ENCODE peak calls at places on chromosomes 7 and 10, in four cellular contexts. One of them, this sample, is unnamed. For H3K4me1, the result is how much of the 10 kb centered on the place peaks cover.

GRCh38 chr10:1022413-1022812 is 3.2 kb downstream of the IDI2 start:
- DNase-seq in upper lobe of left lung: no peak
- DNase-seq in heart left ventricle: no peak
- DNase-seq in A549: no peak
- DNase-seq in this sample: no peak

GRCh38 chr7:18508441-18509427 is 13.2 kb downstream of the HDAC9 start:
- DNase-seq in upper lobe of left lung: peak
- DNase-seq in heart left ventricle: no peak
- DNase-seq in A549: peak
- DNase-seq in this sample: no peak

GRCh38 chr10:132355754-132356153 is 23.8 kb downstream of the LRRC27 start:
- DNase-seq in heart left ventricle: no peak
- DNase-seq in A549: no peak
- DNase-seq in upper lobe of left lung: peak
- DNase-seq in this sample: peak

GRCh38 chr10:73968101-73968515 is 29.8 kb upstream of the VCL start:
- DNase-seq in heart left ventricle: no peak
- DNase-seq in upper lobe of left lung: no peak
- DNase-seq in A549: no peak
- DNase-seq in this sample: no peak

GRCh38 chr10:116278832-116279231 is 5.8 kb upstream of the GFRA1 start:
- DNase-seq in A549: no peak
- DNase-seq in upper lobe of left lung: no peak
- DNase-seq in heart left ventricle: no peak
- DNase-seq in this sample: no peak

GRCh38 chr7:66604198-66604597 is 24.5 kb upstream of the KCTD7 start:
- DNase-seq in heart left ventricle: no peak
- DNase-seq in A549: no peak
- DNase-seq in upper lobe of left lung: no peak
- DNase-seq in this sample: no peak

GRCh38 chr7:130941322-130942210 is 207.6 kb upstream of the KLF14 start:
- DNase-seq in upper lobe of left lung: peak
- DNase-seq in heart left ventricle: peak
- DNase-seq in A549: peak
- DNase-seq in this sample: peak

GRCh38 chr7:140062118-140062527 is 628 bp downstream of the PARP12 start:
- DNase-seq in upper lobe of left lung: peak
- DNase-seq in heart left ventricle: no peak
- DNase-seq in A549: no peak
- DNase-seq in this sample: no peak

GRCh38 chr10:3827266-3827665 is 42.3 kb upstream of the KLF6 start:
- DNase-seq in heart left ventricle: no peak
- DNase-seq in A549: no peak
- DNase-seq in upper lobe of left lung: no peak
- DNase-seq in this sample: no peak

GRCh38 chr10:132641401-132641800 is 103.8 kb downstream of the INPP5A start:
- DNase-seq in A549: no peak
- DNase-seq in heart left ventricle: no peak
- DNase-seq in upper lobe of left lung: no peak
- DNase-seq in this sample: peak

GRCh38 chr10:92894081-92894480 is 45.8 kb downstream of the EXOC6 start:
- DNase-seq in A549: no peak
- DNase-seq in heart left ventricle: no peak
- DNase-seq in upper lobe of left lung: no peak
- DNase-seq in this sample: no peak

GRCh38 chr10:61592581-61592980 is 70.1 kb upstream of the CABCOCO1 start:
- DNase-seq in heart left ventricle: no peak
- DNase-seq in A549: peak
- DNase-seq in upper lobe of left lung: peak
- DNase-seq in this sample: no peak

GRCh38 chr7:145692237-145692950 is 424.2 kb upstream of the CNTNAP2 start:
- DNase-seq in upper lobe of left lung: no peak
- DNase-seq in heart left ventricle: no peak
- DNase-seq in A549: no peak
- DNase-seq in this sample: no peak

GRCh38 chr7:140609646-140610045 is 31.0 kb downstream of the DENND2A start:
- DNase-seq in A549: no peak
- DNase-seq in upper lobe of left lung: no peak
- DNase-seq in heart left ventricle: no peak
- DNase-seq in this sample: no peak

GRCh38 chr7:139471740-139472353 is 11.6 kb downstream of the KLRG2 start:
- DNase-seq in A549: peak
- DNase-seq in heart left ventricle: no peak
- DNase-seq in upper lobe of left lung: no peak
- DNase-seq in this sample: no peak

GRCh38 chr10:115606081-115606480 is 512.9 kb downstream of the ATRNL1 start:
- DNase-seq in upper lobe of left lung: no peak
- DNase-seq in heart left ventricle: no peak
- DNase-seq in A549: no peak
- DNase-seq in this sample: no peak

GRCh38 chr10:1180836-1181235 is 124.7 kb downstream of the WDR37 start:
- DNase-seq in heart left ventricle: peak
- DNase-seq in upper lobe of left lung: no peak
- DNase-seq in A549: peak
- DNase-seq in this sample: peak

GRCh38 chr7:115933463-115933862 is 97.1 kb downstream of the TFEC start:
- DNase-seq in heart left ventricle: no peak
- DNase-seq in upper lobe of left lung: no peak
- DNase-seq in A549: no peak
- DNase-seq in this sample: no peak

GRCh38 chr10:71981024-71981867 is 17.1 kb downstream of the CHST3 start:
- DNase-seq in heart left ventricle: no peak
- DNase-seq in upper lobe of left lung: no peak
- DNase-seq in A549: no peak
- DNase-seq in this sample: no peak

DNA sequence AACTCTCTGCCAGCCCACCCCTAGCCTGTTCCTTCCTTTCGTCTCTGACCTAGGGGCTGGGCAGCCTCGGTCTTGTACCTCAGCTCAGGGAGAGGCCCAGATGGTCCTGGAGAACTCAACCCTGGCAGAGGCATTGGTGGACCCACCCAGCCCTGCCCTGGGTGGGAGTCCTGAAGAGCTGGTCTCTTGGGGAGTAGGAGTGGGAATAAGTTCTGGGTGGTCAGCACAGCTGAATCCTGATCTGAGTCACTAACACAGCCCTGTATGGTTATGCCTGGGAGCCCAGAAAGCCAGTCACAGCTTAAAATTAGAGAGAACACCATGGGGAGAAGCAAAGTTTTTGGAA is 84.0 kb downstream of the SORBS1 start:
- DNase-seq in heart left ventricle: no peak
- DNase-seq in A549: no peak
- DNase-seq in upper lobe of left lung: no peak
- DNase-seq in this sample: no peak
- H3K4me1 ChIP-seq in heart left ventricle: half or more
- H3K4me1 ChIP-seq in A549: under half
- H3K4me1 ChIP-seq in upper lobe of left lung: half or more
- H3K4me1 ChIP-seq in this sample: under half

GRCh38 chr7:74286131-74286530 is 3.1 kb upstream of the CLIP2 start:
- DNase-seq in heart left ventricle: no peak
- DNase-seq in upper lobe of left lung: no peak
- DNase-seq in A549: no peak
- DNase-seq in this sample: no peak

GRCh38 chr7:74287303-74288033 is 1.7 kb upstream of the CLIP2 start:
- DNase-seq in A549: no peak
- DNase-seq in upper lobe of left lung: no peak
- DNase-seq in heart left ventricle: no peak
- DNase-seq in this sample: no peak

GRCh38 chr7:74289018-74289659 is at the start of gene CLIP2:
- DNase-seq in A549: peak
- DNase-seq in heart left ventricle: peak
- DNase-seq in upper lobe of left lung: peak
- DNase-seq in this sample: peak

GRCh38 chr7:74289660-74290589 is 718 bp downstream of the CLIP2 start:
- DNase-seq in upper lobe of left lung: no peak
- DNase-seq in A549: no peak
- DNase-seq in heart left ventricle: no peak
- DNase-seq in this sample: peak

GRCh38 chr7:74288034-74288881 is 949 bp upstream of the CLIP2 start:
- DNase-seq in A549: no peak
- DNase-seq in upper lobe of left lung: no peak
- DNase-seq in heart left ventricle: no peak
- DNase-seq in this sample: no peak
- H3K4me3 ChIP-seq in A549: peak
- H3K4me3 ChIP-seq in upper lobe of left lung: peak
- H3K4me3 ChIP-seq in heart left ventricle: peak
- H3K4me3 ChIP-seq in this sample: peak

GRCh38 chr7:87933953-87934698 is at the start of gene ADAM22:
- DNase-seq in upper lobe of left lung: peak
- DNase-seq in heart left ventricle: peak
- DNase-seq in A549: peak
- DNase-seq in this sample: peak
- TF ChIP-seq POLR2A in upper lobe of left lung: no peak
- TF ChIP-seq POLR2A in heart left ventricle: no peak
- TF ChIP-seq POLR2A in A549: peak
- TF ChIP-seq POLR2A in this sample: no peak

DNA sequence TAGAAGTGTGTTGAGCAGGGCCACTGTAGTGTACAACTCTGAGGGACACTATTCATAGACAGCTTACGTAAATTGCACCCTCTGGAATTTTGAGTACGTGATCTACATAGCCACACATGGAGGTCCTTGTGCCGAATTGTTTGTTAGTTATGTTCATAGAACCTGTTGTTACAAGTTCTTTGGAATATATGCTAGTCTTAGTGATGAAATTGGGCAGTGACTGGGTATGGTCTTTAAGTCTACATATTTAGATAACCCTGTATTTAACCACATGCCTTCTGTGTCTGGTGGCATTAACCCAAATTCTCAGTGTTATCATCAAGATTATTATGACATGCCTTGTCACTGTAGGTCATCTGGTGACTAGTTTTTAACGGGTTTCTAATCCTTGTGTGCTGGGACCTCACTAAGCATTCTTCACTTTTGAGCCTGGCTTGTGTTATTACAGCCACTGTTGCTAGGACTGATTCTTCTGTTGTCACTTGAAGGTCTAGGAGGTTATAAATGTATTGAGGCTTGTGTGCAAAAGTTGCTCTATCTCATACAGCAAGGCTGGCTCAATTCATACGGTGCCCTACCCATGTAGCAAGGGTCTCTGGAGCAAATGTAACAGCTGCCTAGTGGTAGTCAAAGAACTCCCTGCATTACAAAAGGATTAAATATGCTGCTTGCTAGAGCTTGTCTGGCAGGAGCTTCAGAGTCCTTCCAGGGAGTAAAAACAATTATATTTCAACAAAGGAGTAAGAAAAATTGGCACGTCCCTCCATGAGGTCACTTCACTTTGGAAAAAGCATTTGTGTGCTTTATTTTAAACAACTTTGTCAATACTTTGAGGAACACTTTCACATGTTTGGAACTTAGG is 65.4 kb downstream of the CDK14 start:
- DNase-seq in heart left ventricle: no peak
- DNase-seq in A549: no peak
- DNase-seq in upper lobe of left lung: no peak
- DNase-seq in this sample: no peak
- H3K4me1 ChIP-seq in heart left ventricle: under half
- H3K4me1 ChIP-seq in A549: under half
- H3K4me1 ChIP-seq in upper lobe of left lung: under half
- H3K4me1 ChIP-seq in this sample: under half

GRCh38 chr7:85159003-85159402 is 27.9 kb downstream of the SEMA3D start:
- DNase-seq in upper lobe of left lung: no peak
- DNase-seq in A549: no peak
- DNase-seq in heart left ventricle: no peak
- DNase-seq in this sample: no peak

GRCh38 chr7:85156661-85157213 is 30.1 kb downstream of the SEMA3D start:
- DNase-seq in upper lobe of left lung: no peak
- DNase-seq in heart left ventricle: no peak
- DNase-seq in A549: no peak
- DNase-seq in this sample: no peak

GRCh38 chr7:85165263-85165662 is 21.6 kb downstream of the SEMA3D start:
- DNase-seq in A549: no peak
- DNase-seq in heart left ventricle: no peak
- DNase-seq in upper lobe of left lung: no peak
- DNase-seq in this sample: no peak

GRCh38 chr7:85162743-85163142 is 24.1 kb downstream of the SEMA3D start:
- DNase-seq in upper lobe of left lung: no peak
- DNase-seq in A549: no peak
- DNase-seq in heart left ventricle: no peak
- DNase-seq in this sample: no peak

GRCh38 chr7:85160223-85160622 is 26.6 kb downstream of the SEMA3D start:
- DNase-seq in A549: no peak
- DNase-seq in upper lobe of left lung: no peak
- DNase-seq in heart left ventricle: no peak
- DNase-seq in this sample: no peak
- H3K4me3 ChIP-seq in A549: no peak
- H3K4me3 ChIP-seq in upper lobe of left lung: no peak
- H3K4me3 ChIP-seq in heart left ventricle: no peak
- H3K4me3 ChIP-seq in this sample: no peak

GRCh38 chr10:103367782-103368518 is at the start of gene TAF5:
- DNase-seq in heart left ventricle: peak
- DNase-seq in upper lobe of left lung: peak
- DNase-seq in A549: peak
- DNase-seq in this sample: peak
- TF ChIP-seq POLR2A in heart left ventricle: peak
- TF ChIP-seq POLR2A in upper lobe of left lung: peak
- TF ChIP-seq POLR2A in A549: peak
- TF ChIP-seq POLR2A in this sample: peak

GRCh38 chr7:44999245-45000095 is 531 bp upstream of the CCM2 start:
- DNase-seq in heart left ventricle: peak
- DNase-seq in A549: peak
- DNase-seq in upper lobe of left lung: peak
- DNase-seq in this sample: peak
- H3K4me1 ChIP-seq in heart left ventricle: under half
- H3K4me1 ChIP-seq in A549: under half
- H3K4me1 ChIP-seq in upper lobe of left lung: under half
- H3K4me1 ChIP-seq in this sample: under half

This sample was measured in Peyer's patch.